ENCODE peak calls at places on chromosomes 3 and 15, in nine cellular contexts. One of them, this sample, is unnamed.

GRCh38 chr3:42852443-42852842 is 23.2 kb downstream of the CYP8B1 start:
- DNase-seq in nephron progenitor cell: no peak
- DNase-seq in C1 segment of cervical spinal cord: no peak
- DNase-seq in left ventricle myocardium inferior: no peak
- DNase-seq in HuH-7.5: no peak
- DNase-seq in SK-N-DZ: no peak
- DNase-seq in hepatic stellate cell: no peak
- DNase-seq in adipocyte: peak
- DNase-seq in HTR-8/SVneo: no peak
- DNase-seq in this sample: no peak

GRCh38 chr3:149783576-149783975 is 8.8 kb downstream of the ANKUB1 start:
- DNase-seq in nephron progenitor cell: no peak
- DNase-seq in C1 segment of cervical spinal cord: no peak
- DNase-seq in left ventricle myocardium inferior: no peak
- DNase-seq in HuH-7.5: no peak
- DNase-seq in SK-N-DZ: no peak
- DNase-seq in hepatic stellate cell: peak
- DNase-seq in adipocyte: peak
- DNase-seq in HTR-8/SVneo: peak
- DNase-seq in this sample: peak

GRCh38 chr3:169619793-169620192 is 43.7 kb downstream of the MECOM start:
- DNase-seq in nephron progenitor cell: no peak
- DNase-seq in C1 segment of cervical spinal cord: no peak
- DNase-seq in left ventricle myocardium inferior: no peak
- DNase-seq in HuH-7.5: no peak
- DNase-seq in SK-N-DZ: no peak
- DNase-seq in hepatic stellate cell: no peak
- DNase-seq in adipocyte: no peak
- DNase-seq in HTR-8/SVneo: no peak
- DNase-seq in this sample: no peak

GRCh38 chr3:87006844-87007439 is 16.0 kb upstream of the VGLL3 start:
- DNase-seq in nephron progenitor cell: no peak
- DNase-seq in C1 segment of cervical spinal cord: no peak
- DNase-seq in left ventricle myocardium inferior: no peak
- DNase-seq in HuH-7.5: no peak
- DNase-seq in SK-N-DZ: no peak
- DNase-seq in hepatic stellate cell: no peak
- DNase-seq in adipocyte: peak
- DNase-seq in HTR-8/SVneo: no peak
- DNase-seq in this sample: no peak

GRCh38 chr3:52507359-52507758 is 12.2 kb downstream of the STAB1 start:
- DNase-seq in nephron progenitor cell: no peak
- DNase-seq in C1 segment of cervical spinal cord: no peak
- DNase-seq in left ventricle myocardium inferior: no peak
- DNase-seq in HuH-7.5: no peak
- DNase-seq in SK-N-DZ: no peak
- DNase-seq in hepatic stellate cell: peak
- DNase-seq in adipocyte: peak
- DNase-seq in HTR-8/SVneo: peak
- DNase-seq in this sample: no peak

GRCh38 chr3:9957214-9957613 is 5.0 kb upstream of the PRRT3 start:
- DNase-seq in nephron progenitor cell: no peak
- DNase-seq in C1 segment of cervical spinal cord: no peak
- DNase-seq in left ventricle myocardium inferior: no peak
- DNase-seq in HuH-7.5: no peak
- DNase-seq in SK-N-DZ: no peak
- DNase-seq in hepatic stellate cell: no peak
- DNase-seq in adipocyte: no peak
- DNase-seq in HTR-8/SVneo: no peak
- DNase-seq in this sample: no peak

GRCh38 chr3:45906681-45907220 is 20.4 kb downstream of the CCR9 start:
- DNase-seq in nephron progenitor cell: peak
- DNase-seq in C1 segment of cervical spinal cord: no peak
- DNase-seq in left ventricle myocardium inferior: no peak
- DNase-seq in HuH-7.5: peak
- DNase-seq in SK-N-DZ: peak
- DNase-seq in hepatic stellate cell: peak
- DNase-seq in adipocyte: peak
- DNase-seq in HTR-8/SVneo: peak
- DNase-seq in this sample: peak

GRCh38 chr3:4297486-4297885 is 5.7 kb upstream of the SETMAR start:
- DNase-seq in nephron progenitor cell: no peak
- DNase-seq in C1 segment of cervical spinal cord: no peak
- DNase-seq in left ventricle myocardium inferior: no peak
- DNase-seq in HuH-7.5: no peak
- DNase-seq in SK-N-DZ: no peak
- DNase-seq in hepatic stellate cell: no peak
- DNase-seq in adipocyte: no peak
- DNase-seq in HTR-8/SVneo: no peak
- DNase-seq in this sample: no peak

GRCh38 chr15:78364233-78364632 is 24.1 kb downstream of the CRABP1 start:
- DNase-seq in nephron progenitor cell: no peak
- DNase-seq in C1 segment of cervical spinal cord: peak
- DNase-seq in left ventricle myocardium inferior: no peak
- DNase-seq in HuH-7.5: no peak
- DNase-seq in SK-N-DZ: no peak
- DNase-seq in hepatic stellate cell: no peak
- DNase-seq in adipocyte: peak
- DNase-seq in HTR-8/SVneo: no peak
- DNase-seq in this sample: no peak

GRCh38 chr3:167609156-167609555 is 44.6 kb downstream of the WDR49 start:
- DNase-seq in nephron progenitor cell: no peak
- DNase-seq in C1 segment of cervical spinal cord: no peak
- DNase-seq in left ventricle myocardium inferior: no peak
- DNase-seq in HuH-7.5: no peak
- DNase-seq in SK-N-DZ: peak
- DNase-seq in hepatic stellate cell: no peak
- DNase-seq in adipocyte: no peak
- DNase-seq in HTR-8/SVneo: no peak
- DNase-seq in this sample: no peak

GRCh38 chr15:98889930-98890695 is 117.5 kb downstream of the PGPEP1L start:
- DNase-seq in nephron progenitor cell: no peak
- DNase-seq in C1 segment of cervical spinal cord: no peak
- DNase-seq in left ventricle myocardium inferior: no peak
- DNase-seq in HuH-7.5: no peak
- DNase-seq in SK-N-DZ: no peak
- DNase-seq in hepatic stellate cell: peak
- DNase-seq in adipocyte: peak
- DNase-seq in HTR-8/SVneo: no peak
- DNase-seq in this sample: no peak

GRCh38 chr3:158539414-158540014 is 31.5 kb upstream of the MLF1 start:
- DNase-seq in nephron progenitor cell: peak
- DNase-seq in C1 segment of cervical spinal cord: no peak
- DNase-seq in left ventricle myocardium inferior: no peak
- DNase-seq in HuH-7.5: no peak
- DNase-seq in SK-N-DZ: peak
- DNase-seq in hepatic stellate cell: peak
- DNase-seq in adipocyte: peak
- DNase-seq in HTR-8/SVneo: peak
- DNase-seq in this sample: no peak